ENCODE peak calls at places on chromosomes 13 and 19, in five cellular contexts. O is astrocyte, Y is BE2C, Z is left lung, U is Peyer's patch. G is an unnamed sample.

GRCh38 chr13:39259371-39259770 is 221.1 kb downstream of the NHLRC3 start:
- DNase-seq in O (no peak), Z (no peak), U (no peak), Y (no peak), G (no peak)

GRCh38 chr19:7349961-7350711 is 1.4 kb downstream of the ARHGEF18 start:
- DNase-seq in Z (no peak), Y (no peak), O (no peak), U (peak; percentile 89), G (no peak)

GRCh38 chr19:41792513-41793413 is 3.6 kb upstream of the CEACAM3 start:
- DNase-seq in Z (peak; percentile 60), U (peak; percentile 42), Y (peak; percentile 68), O (peak; percentile 60), G (peak; percentile 31)

GRCh38 chr19:43438291-43439162 is 23.8 kb downstream of the TEX101 start:
- DNase-seq in Z (no peak), O (peak; percentile 50), U (peak; percentile 20), Y (peak; percentile 78), G (peak; percentile 74)

GRCh38 chr13:72314210-72314609 is 413.2 kb downstream of the MZT1 start:
- DNase-seq in O (no peak), U (no peak), Z (no peak), Y (peak; percentile 62), G (no peak)

GRCh38 chr19:42468273-42468796 is 25.6 kb upstream of the CXCL17 start:
- DNase-seq in Y (no peak), Z (no peak), U (no peak), O (peak; percentile 44), G (no peak)

GRCh38 chr19:1130801-1131717 is 27.3 kb downstream of the GPX4 start:
- DNase-seq in Y (no peak), U (peak; percentile 76), Z (no peak), O (no peak), G (no peak)

GRCh38 chr19:54517483-54517882 is 14.9 kb downstream of the LAIR2 start:
- DNase-seq in Y (no peak), Z (peak; percentile 38), O (peak; percentile 8), U (no peak), G (peak; percentile 46)

GRCh38 chr19:39971380-39971841 is 446 bp downstream of the PSMC4 start:
- DNase-seq in Y (no peak), U (no peak), Z (no peak), O (no peak), G (no peak)

GRCh38 chr19:56403764-56404704 is at the start of gene ZNF583:
- DNase-seq in Z (peak; percentile 97), U (peak; percentile 87), O (peak; percentile 96), Y (peak; percentile 93), G (peak; percentile 97)

GRCh38 chr13:35769812-35770211 is 293.3 kb upstream of the MAB21L1 start:
- DNase-seq in Y (no peak), U (no peak), O (no peak), Z (no peak), G (no peak)

GRCh38 chr19:33161201-33161600 is 29.3 kb downstream of the WDR88 start:
- DNase-seq in U (no peak), Z (no peak), Y (no peak), O (no peak), G (no peak)

GRCh38 chr13:23579886-23580706 is 9.9 kb downstream of the TNFRSF19 start:
- DNase-seq in O (no peak), U (no peak), Z (no peak), Y (no peak), G (no peak)

GRCh38 chr19:364496-365287 is 20.1 kb upstream of the MIER2 start:
- DNase-seq in U (peak; percentile 13), Y (no peak), Z (no peak), O (no peak), G (no peak)

GRCh38 chr13:64446372-64446771 is 2783.8 kb downstream of the PCDH9 start:
- DNase-seq in U (no peak), Y (peak; percentile 26), O (no peak), Z (no peak), G (no peak)

GRCh38 chr19:13329766-13330165 is 176.5 kb downstream of the CACNA1A start:
- DNase-seq in Y (no peak), U (no peak), O (no peak), Z (no peak), G (no peak)

GRCh38 chr13:99926014-99926731 is 45.4 kb downstream of the ZIC5 start:
- DNase-seq in U (no peak), O (peak; percentile 12), Z (no peak), Y (no peak), G (no peak)

GRCh38 chr13:24306632-24307031 is 2.7 kb upstream of the C1QTNF9 start:
- DNase-seq in O (peak; percentile 46), Z (no peak), U (no peak), Y (no peak), G (no peak)

GRCh38 chr13:70960841-70961443 is 852.7 kb upstream of the KLHL1 start:
- DNase-seq in U (no peak), Y (peak; percentile 32), Z (no peak), O (peak; percentile 3), G (no peak)

GRCh38 chr19:990119-990571 is 6.0 kb downstream of the WDR18 start:
- DNase-seq in U (no peak), Z (no peak), Y (no peak), O (no peak), G (peak; percentile 7)

GRCh38 chr13:51865838-51866237 is 4.1 kb downstream of the CCDC70 start:
- DNase-seq in O (no peak), U (no peak), Z (no peak), Y (no peak), G (no peak)

DNA sequence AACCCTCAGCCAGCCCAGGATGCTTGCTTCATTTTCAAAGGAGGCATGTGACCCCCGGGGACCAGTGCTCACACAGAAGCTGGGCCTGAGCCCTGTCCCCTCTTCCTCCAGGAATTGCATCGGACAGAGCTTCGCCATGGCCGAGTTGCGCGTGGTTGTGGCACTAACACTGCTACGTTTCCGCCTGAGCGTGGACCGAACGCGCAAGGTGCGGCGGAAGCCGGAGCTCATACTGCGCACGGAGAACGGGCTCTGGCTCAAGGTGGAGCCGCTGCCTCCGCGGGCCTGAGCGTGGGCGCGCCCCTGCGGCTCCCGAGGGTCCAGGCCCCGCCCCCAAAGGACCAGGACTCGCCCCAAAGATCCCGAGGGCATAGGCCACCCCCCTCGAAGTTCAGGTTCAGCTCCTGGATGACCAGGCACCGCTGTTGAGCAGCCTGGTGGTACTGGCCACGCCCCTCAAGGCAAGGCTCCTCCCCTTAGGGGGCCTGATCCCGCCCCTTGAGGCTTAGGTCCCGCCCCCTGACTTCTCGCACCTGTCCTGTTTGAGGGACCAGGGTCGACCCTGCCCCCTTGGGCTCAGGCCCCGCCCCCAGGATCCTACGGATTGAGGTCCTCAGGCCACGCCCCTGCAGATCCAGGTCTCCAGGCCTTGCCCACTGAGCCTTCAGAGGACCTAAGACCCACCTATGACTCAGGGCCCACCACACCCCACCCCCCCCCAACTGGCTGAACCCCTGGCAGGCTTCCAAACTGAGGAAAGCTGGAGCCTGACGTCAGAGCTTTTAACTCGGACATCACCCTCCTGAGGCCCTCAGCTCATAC is 43.1 kb downstream of the CYP4F22 start:
- DNase-seq in O (no peak), U (peak; percentile 31), Y (peak; percentile 66), Z (no peak), G (peak; percentile 25)
- H3K4me3 ChIP-seq in O (no peak overlapping the region), U (peak overlapping the region; percentile 19), Y (peak overlapping the region; percentile 32), Z (peak overlapping the region; percentile 34), G (peak overlapping the region; percentile 30)

GRCh38 chr13:50140153-50140552 is 124.9 kb downstream of the KCNRG start:
- DNase-seq in Z (no peak), O (no peak), U (no peak), Y (no peak), G (no peak)

GRCh38 chr13:50140742-50141659 is 125.8 kb downstream of the KCNRG start:
- DNase-seq in O (no peak), Y (no peak), Z (no peak), U (no peak), G (no peak)

GRCh38 chr13:50133277-50133953 is 118.2 kb downstream of the KCNRG start:
- DNase-seq in O (no peak), Y (no peak), Z (no peak), U (no peak), G (no peak)

GRCh38 chr13:50132937-50133276 is 117.7 kb downstream of the KCNRG start:
- DNase-seq in U (no peak), O (no peak), Y (no peak), Z (no peak), G (no peak)

DNA sequence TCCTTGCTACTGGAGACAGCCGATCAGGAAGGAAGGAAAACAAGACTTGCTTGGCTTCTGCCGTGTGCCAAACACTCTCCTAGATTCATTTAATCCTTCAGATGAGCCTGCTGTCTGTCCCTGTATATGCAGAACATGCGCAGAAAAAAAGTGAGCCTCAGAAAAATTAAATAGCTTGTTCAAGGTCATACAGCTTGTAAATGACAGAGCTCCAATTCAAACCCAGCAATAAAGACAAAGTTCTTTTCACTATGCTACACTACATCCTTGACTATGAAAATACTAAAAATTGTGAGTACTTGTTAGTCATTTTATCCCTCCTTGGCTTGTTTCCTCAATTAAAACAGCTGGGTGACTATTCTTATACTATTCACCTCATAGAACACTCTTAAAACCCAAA is 121.4 kb downstream of the KCNRG start:
- DNase-seq in U (no peak), Z (no peak), O (no peak), Y (no peak), G (no peak)
- H3K36me3 ChIP-seq in U (no peaks in the 10 kb centered on the region), Z (no peaks in the 10 kb centered on the region), O (no peaks in the 10 kb centered on the region), Y (no peaks in the 10 kb centered on the region), G (no peaks in the 10 kb centered on the region)

DNA sequence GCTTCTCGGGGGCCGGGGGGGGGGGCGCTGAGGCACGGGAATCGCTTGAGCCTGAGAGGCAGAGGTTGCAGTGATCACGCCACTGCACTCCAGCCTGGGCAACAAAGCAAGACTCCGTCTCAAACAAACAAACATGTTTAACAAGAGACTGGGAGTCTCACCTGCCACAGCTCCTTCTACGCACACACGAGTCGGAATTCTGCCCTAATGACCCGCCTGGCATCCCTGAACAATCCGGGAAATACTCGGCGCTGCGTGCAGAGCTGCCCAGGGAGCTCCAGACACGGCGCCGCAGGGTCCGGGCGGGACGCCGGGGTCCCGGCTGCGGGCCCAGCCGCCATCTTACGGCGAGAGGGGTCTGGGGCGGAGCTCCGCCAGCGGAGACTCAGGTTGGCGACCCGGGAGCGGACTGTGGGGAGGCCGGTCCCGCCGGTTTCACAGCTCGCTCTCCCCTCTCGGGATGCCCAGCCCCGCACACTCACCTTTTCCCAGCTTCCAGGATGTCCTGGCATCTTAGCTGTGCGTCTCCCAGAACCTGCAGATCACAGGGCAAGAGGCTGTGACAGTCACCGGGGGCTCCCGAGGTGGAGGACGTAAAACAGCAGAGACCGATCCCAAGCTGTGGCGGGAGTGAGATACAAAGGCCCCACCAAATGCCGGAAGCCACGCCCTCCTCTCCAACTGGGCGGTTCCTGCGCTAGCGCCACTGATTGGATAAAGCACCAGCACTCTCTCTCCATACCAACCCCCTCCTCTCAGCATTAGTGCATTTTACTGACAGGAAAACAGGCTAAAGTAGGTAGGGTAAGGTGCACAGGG is 23.6 kb upstream of the ZNF724 start:
- DNase-seq in Y (peak; percentile 93), O (peak; percentile 80), Z (peak; percentile 90), U (peak; percentile 97), G (peak; percentile 92)
- TF ChIP-seq CTCF in Y (no peak), O (no peak), Z (no peak), U (no peak), G (no peak)

GRCh38 chr13:26051231-26052135 is at the start of gene SHISA2:
- DNase-seq in Z (peak; percentile 44), U (no peak), O (peak; percentile 49), Y (peak; percentile 33), G (no peak)

GRCh38 chr13:26053418-26053980 is 1.7 kb upstream of the SHISA2 start:
- DNase-seq in O (no peak), Z (no peak), U (no peak), Y (no peak), G (no peak)

GRCh38 chr13:26050568-26051230 is 1.1 kb downstream of the SHISA2 start:
- DNase-seq in O (peak; percentile 22), U (no peak), Z (no peak), Y (peak; percentile 18), G (no peak)

GRCh38 chr13:26048745-26049144 is 3.1 kb downstream of the SHISA2 start:
- DNase-seq in O (no peak), Y (no peak), U (no peak), Z (no peak), G (no peak)

GRCh38 chr13:26052136-26052736 is 420 bp upstream of the SHISA2 start:
- DNase-seq in Y (no peak), O (no peak), U (no peak), Z (no peak), G (no peak)
- H3K4me3 ChIP-seq in Y (no peak overlapping the region), O (peak overlapping the region; percentile 82), U (peak overlapping the region; percentile 28), Z (peak overlapping the region; percentile 41), G (peak overlapping the region; percentile 49)